ENCODE peak calls at places on chromosome 22, in eight cellular contexts. J is substantia nigra; C is stimulated activated CD4-positive, alpha-beta T cell treated with anti-CD3 and anti-CD28 coated beads, Interleukin-15, amount 100 ng/mL, for 48 hours; E is IMR-90; L is SW480; N is pancreas; R is heart left ventricle; G is T-helper 2 cell. K is an unnamed sample.

GRCh38 chr22:49869855-49870712 is 16.4 kb downstream of the ZBED4 start:
- DNase-seq in J (no peak), C (no peak), E (no peak), L (no peak), N (no peak), R (no peak), G (peak), K (no peak)

GRCh38 chr22:41048791-41049717 is 43.3 kb upstream of the EP300 start:
- DNase-seq in J (peak), C (no peak), E (peak), L (peak), N (peak), R (peak), G (no peak), K (peak)

GRCh38 chr22:42613869-42614268 is 814 bp downstream of the POLDIP3 start:
- DNase-seq in J (no peak), C (no peak), E (no peak), L (peak), N (no peak), R (no peak), G (no peak), K (no peak)

GRCh38 chr22:41557401-41558240 is 3.2 kb upstream of the CSDC2 start:
- DNase-seq in J (peak), C (no peak), E (peak), L (no peak), N (peak), R (peak), G (peak), K (peak)

GRCh38 chr22:24989135-24989534 is 36.6 kb downstream of the KIAA1671 start:
- DNase-seq in J (no peak), C (no peak), E (no peak), L (no peak), N (no peak), R (no peak), G (no peak), K (no peak)

GRCh38 chr22:36411589-36412258 is 24.0 kb upstream of the MYH9 start:
- DNase-seq in J (no peak), C (peak), E (no peak), L (no peak), N (peak), R (no peak), G (peak), K (peak)

GRCh38 chr22:25120093-25120561 is 79.5 kb upstream of the CRYBB3 start:
- DNase-seq in J (no peak), C (no peak), E (no peak), L (peak), N (peak), R (peak), G (no peak), K (peak)

GRCh38 chr22:45344339-45344738 is 34.6 kb downstream of the FAM118A start:
- DNase-seq in J (no peak), C (no peak), E (no peak), L (no peak), N (no peak), R (no peak), G (no peak), K (no peak)

GRCh38 chr22:44185237-44186120 is 4.8 kb downstream of the PARVG start:
- DNase-seq in J (no peak), C (no peak), E (no peak), L (no peak), N (no peak), R (no peak), G (no peak), K (no peak)

GRCh38 chr22:39150848-39151215 is 1.6 kb downstream of the CBX7 start:
- DNase-seq in J (no peak), C (no peak), E (no peak), L (no peak), N (no peak), R (no peak), G (no peak), K (no peak)